ENCODE peak calls at places on chromosome 10, in eight cellular contexts. L is cardiac fibroblast, M is left lung, I is prostate gland, Z is AG10803, K is AG09309, N is aorta, U is NB4. V is an unnamed sample.

GRCh38 chr10:26890956-26891355 is 30.2 kb upstream of the ABI1 start:
- DNase-seq in L (peak), M (no peak), I (peak), Z (peak), K (peak), N (peak), U (peak), V (no peak)

GRCh38 chr10:119161680-119162079 is 3.8 kb downstream of the SFXN4 start:
- DNase-seq in L (no peak), M (no peak), I (no peak), Z (peak), K (no peak), N (no peak), U (no peak), V (no peak)

GRCh38 chr10:35661236-35661635 is 19.1 kb upstream of the FZD8 start:
- DNase-seq in L (no peak), M (no peak), I (no peak), Z (peak), K (peak), N (no peak), U (no peak), V (no peak)

GRCh38 chr10:110411047-110411410 is 86.7 kb upstream of the DUSP5 start:
- DNase-seq in L (peak), M (no peak), I (no peak), Z (peak), K (no peak), N (no peak), U (no peak), V (no peak)

GRCh38 chr10:90062786-90063185 is 361.4 kb downstream of the KIF20B start:
- DNase-seq in L (no peak), M (no peak), I (no peak), Z (no peak), K (no peak), N (no peak), U (no peak), V (no peak)

GRCh38 chr10:69413221-69413865 is 3.4 kb downstream of the TACR2 start:
- DNase-seq in L (peak), M (peak), I (peak), Z (peak), K (peak), N (peak), U (peak), V (peak)

GRCh38 chr10:130867446-130868194 is 443.9 kb downstream of the TCERG1L start:
- DNase-seq in L (no peak), M (no peak), I (no peak), Z (no peak), K (no peak), N (no peak), U (no peak), V (no peak)

GRCh38 chr10:20593649-20594048 is 303.5 kb downstream of the NEBL start:
- DNase-seq in L (peak), M (no peak), I (no peak), Z (peak), K (no peak), N (no peak), U (no peak), V (no peak)

GRCh38 chr10:7773845-7774801 is 13.7 kb downstream of the KIN start:
- DNase-seq in L (no peak), M (peak), I (peak), Z (no peak), K (no peak), N (no peak), U (no peak), V (no peak)

GRCh38 chr10:44696496-44696895 is 214.6 kb upstream of the TMEM72 start:
- DNase-seq in L (no peak), M (no peak), I (no peak), Z (peak), K (peak), N (no peak), U (peak), V (no peak)

GRCh38 chr10:27745380-27745718 is 270 bp downstream of the MKX start:
- DNase-seq in L (no peak), M (no peak), I (no peak), Z (no peak), K (no peak), N (peak), U (no peak), V (peak)

GRCh38 chr10:73773152-73773879 is 8.5 kb upstream of the CHCHD1 start:
- DNase-seq in L (no peak), M (no peak), I (no peak), Z (no peak), K (no peak), N (no peak), U (peak), V (peak)

GRCh38 chr10:114118514-114118913 is 55.5 kb downstream of the CCDC186 start:
- DNase-seq in L (no peak), M (no peak), I (no peak), Z (no peak), K (no peak), N (no peak), U (no peak), V (no peak)

GRCh38 chr10:80581469-80581835 is 43.8 kb downstream of the SH2D4B start:
- DNase-seq in L (no peak), M (no peak), I (no peak), Z (no peak), K (no peak), N (no peak), U (no peak), V (no peak)

GRCh38 chr10:22765660-22766547 is 51.5 kb upstream of the PIP4K2A start:
- DNase-seq in L (no peak), M (no peak), I (no peak), Z (no peak), K (no peak), N (no peak), U (no peak), V (no peak)

GRCh38 chr10:117441812-117442443 is 66.7 kb upstream of the PDZD8 start:
- DNase-seq in L (peak), M (peak), I (no peak), Z (peak), K (peak), N (peak), U (peak), V (no peak)

GRCh38 chr10:97640868-97641811 is 669 bp downstream of the PI4K2A start:
- DNase-seq in L (peak), M (peak), I (peak), Z (peak), K (no peak), N (peak), U (peak), V (peak)

GRCh38 chr10:47357911-47358310 is 9.7 kb downstream of the RBP3 start:
- DNase-seq in L (no peak), M (no peak), I (no peak), Z (no peak), K (no peak), N (no peak), U (no peak), V (no peak)

GRCh38 chr10:53839437-53840039 is 961.5 kb downstream of the PCDH15 start:
- DNase-seq in L (peak), M (no peak), I (no peak), Z (peak), K (no peak), N (no peak), U (peak), V (no peak)

GRCh38 chr10:63416376-63416775 is 49.4 kb downstream of the JMJD1C start:
- DNase-seq in L (peak), M (no peak), I (no peak), Z (peak), K (no peak), N (no peak), U (no peak), V (no peak)

GRCh38 chr10:34348917-34349509 is 466.1 kb downstream of the PARD3 start:
- DNase-seq in L (no peak), M (no peak), I (no peak), Z (no peak), K (no peak), N (no peak), U (peak), V (no peak)

GRCh38 chr10:11165591-11166543 is 148.2 kb downstream of the CELF2 start:
- DNase-seq in L (peak), M (no peak), I (peak), Z (no peak), K (no peak), N (peak), U (peak), V (peak)

GRCh38 chr10:77518910-77519274 is 118.7 kb downstream of the KCNMA1 start:
- DNase-seq in L (no peak), M (no peak), I (no peak), Z (no peak), K (no peak), N (no peak), U (no peak), V (no peak)

GRCh38 chr10:660980-661890 is 28.2 kb downstream of the DIP2C start:
- DNase-seq in L (no peak), M (no peak), I (no peak), Z (no peak), K (no peak), N (no peak), U (no peak), V (peak)

GRCh38 chr10:84574101-84574500 is 245.7 kb downstream of the CCSER2 start:
- DNase-seq in L (no peak), M (no peak), I (no peak), Z (no peak), K (no peak), N (no peak), U (no peak), V (no peak)

GRCh38 chr10:44382981-44383748 is 1.7 kb downstream of the CXCL12 start:
- DNase-seq in L (no peak), M (no peak), I (no peak), Z (no peak), K (no peak), N (peak), U (no peak), V (peak)

GRCh38 chr10:110471566-110472139 is 26.1 kb upstream of the DUSP5 start:
- DNase-seq in L (peak), M (no peak), I (no peak), Z (peak), K (no peak), N (no peak), U (no peak), V (no peak)

GRCh38 chr10:35421553-35422178 is 85.4 kb downstream of the CCNY start:
- DNase-seq in L (peak), M (no peak), I (no peak), Z (peak), K (no peak), N (no peak), U (no peak), V (no peak)

GRCh38 chr10:89644967-89645741 is at the start of gene PANK1:
- DNase-seq in L (peak), M (peak), I (peak), Z (peak), K (no peak), N (peak), U (peak), V (peak)

GRCh38 chr10:31098091-31098490 is 66.4 kb upstream of the ZNF438 start:
- DNase-seq in L (peak), M (no peak), I (no peak), Z (peak), K (no peak), N (no peak), U (no peak), V (no peak)

GRCh38 chr10:26952094-26952493 is 91.3 kb upstream of the ABI1 start:
- DNase-seq in L (no peak), M (no peak), I (no peak), Z (no peak), K (no peak), N (no peak), U (no peak), V (no peak)

GRCh38 chr10:114634607-114634974 is 23.5 kb downstream of the ABLIM1 start:
- DNase-seq in L (peak), M (peak), I (peak), Z (peak), K (peak), N (peak), U (no peak), V (peak)

GRCh38 chr10:15072358-15072757 is 16.2 kb downstream of the ACBD7 start:
- DNase-seq in L (no peak), M (no peak), I (no peak), Z (no peak), K (no peak), N (no peak), U (no peak), V (no peak)

GRCh38 chr10:3750352-3750816 is 34.6 kb downstream of the KLF6 start:
- DNase-seq in L (no peak), M (no peak), I (no peak), Z (no peak), K (no peak), N (no peak), U (no peak), V (no peak)

GRCh38 chr10:8586504-8586903 is 532.0 kb downstream of the GATA3 start:
- DNase-seq in L (no peak), M (no peak), I (no peak), Z (no peak), K (no peak), N (no peak), U (no peak), V (no peak)

GRCh38 chr10:15123749-15124184 is 26.6 kb downstream of the RPP38 start:
- DNase-seq in L (peak), M (no peak), I (peak), Z (peak), K (peak), N (no peak), U (no peak), V (no peak)

GRCh38 chr10:14010083-14010551 is 320.6 kb downstream of the FRMD4A start:
- DNase-seq in L (peak), M (no peak), I (no peak), Z (peak), K (peak), N (no peak), U (no peak), V (no peak)

GRCh38 chr10:30178565-30178964 is 119.2 kb upstream of the JCAD start:
- DNase-seq in L (peak), M (no peak), I (no peak), Z (peak), K (peak), N (no peak), U (no peak), V (no peak)

GRCh38 chr10:130352291-130352645 is 216.1 kb downstream of the GLRX3 start:
- DNase-seq in L (no peak), M (no peak), I (no peak), Z (no peak), K (no peak), N (no peak), U (no peak), V (no peak)

GRCh38 chr10:68406111-68406814 is 814 bp downstream of the RUFY2 start:
- DNase-seq in L (peak), M (peak), I (peak), Z (peak), K (peak), N (peak), U (peak), V (peak)

GRCh38 chr10:86402283-86402931 is 35.8 kb upstream of the GRID1 start:
- DNase-seq in L (peak), M (no peak), I (no peak), Z (peak), K (no peak), N (peak), U (no peak), V (no peak)
- H3K4me3 ChIP-seq in L (no peak), M (no peak), I (no peak), Z (peak), K (peak), N (no peak), U (no peak), V (no peak)

GRCh38 chr10:72186213-72186612 is 29.6 kb upstream of the ANAPC16 start:
- DNase-seq in L (peak), M (no peak), I (no peak), Z (peak), K (no peak), N (no peak), U (no peak), V (no peak)
- H3K4me3 ChIP-seq in L (no peak), M (no peak), I (no peak), Z (peak), K (no peak), N (no peak), U (no peak), V (peak)

GRCh38 chr10:121465215-121465614 is 133.0 kb downstream of the FGFR2 start:
- DNase-seq in L (no peak), M (no peak), I (no peak), Z (no peak), K (no peak), N (no peak), U (no peak), V (no peak)

GRCh38 chr10:121469797-121470606 is 128.2 kb downstream of the FGFR2 start:
- DNase-seq in L (no peak), M (no peak), I (peak), Z (no peak), K (no peak), N (no peak), U (no peak), V (no peak)

GRCh38 chr10:121466424-121466823 is 131.8 kb downstream of the FGFR2 start:
- DNase-seq in L (no peak), M (no peak), I (no peak), Z (no peak), K (no peak), N (no peak), U (no peak), V (no peak)

GRCh38 chr10:121462955-121463354 is 135.3 kb downstream of the FGFR2 start:
- DNase-seq in L (no peak), M (no peak), I (no peak), Z (no peak), K (no peak), N (no peak), U (no peak), V (no peak)

DNA sequence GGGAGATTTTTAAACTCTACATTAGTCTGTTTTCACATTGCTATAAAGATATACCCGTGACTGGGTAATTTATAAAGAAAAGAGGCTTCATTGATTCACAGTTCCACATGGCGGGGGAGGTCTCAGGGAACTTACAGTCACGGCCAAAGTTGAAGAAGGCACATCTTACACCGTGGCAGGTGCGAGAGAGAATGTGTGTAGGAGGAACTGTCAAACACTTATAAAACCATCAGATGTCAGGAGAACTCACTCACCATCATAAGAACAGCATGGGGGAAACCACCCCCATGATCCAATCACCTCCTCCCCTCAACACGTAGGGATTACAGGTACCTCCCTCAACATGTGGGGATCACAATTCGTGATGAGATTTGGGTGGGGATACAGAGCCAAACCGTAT is 129.5 kb downstream of the FGFR2 start:
- DNase-seq in L (no peak), M (no peak), I (no peak), Z (no peak), K (no peak), N (no peak), U (no peak), V (no peak)
- H3K4me3 ChIP-seq in L (no peak), M (no peak), I (no peak), Z (no peak), K (no peak), N (no peak), U (no peak), V (no peak)

GRCh38 chr10:125399289-125399688 is 238.9 kb upstream of the CTBP2 start:
- DNase-seq in L (no peak), M (no peak), I (no peak), Z (no peak), K (no peak), N (no peak), U (no peak), V (no peak)

GRCh38 chr10:125397608-125398007 is 237.2 kb upstream of the CTBP2 start:
- DNase-seq in L (no peak), M (no peak), I (no peak), Z (no peak), K (no peak), N (no peak), U (no peak), V (no peak)

GRCh38 chr10:125396651-125397050 is 236.3 kb upstream of the CTBP2 start:
- DNase-seq in L (no peak), M (no peak), I (no peak), Z (peak), K (peak), N (no peak), U (no peak), V (no peak)

GRCh38 chr10:125398270-125398669 is 237.9 kb upstream of the CTBP2 start:
- DNase-seq in L (no peak), M (no peak), I (no peak), Z (no peak), K (no peak), N (no peak), U (no peak), V (no peak)

DNA sequence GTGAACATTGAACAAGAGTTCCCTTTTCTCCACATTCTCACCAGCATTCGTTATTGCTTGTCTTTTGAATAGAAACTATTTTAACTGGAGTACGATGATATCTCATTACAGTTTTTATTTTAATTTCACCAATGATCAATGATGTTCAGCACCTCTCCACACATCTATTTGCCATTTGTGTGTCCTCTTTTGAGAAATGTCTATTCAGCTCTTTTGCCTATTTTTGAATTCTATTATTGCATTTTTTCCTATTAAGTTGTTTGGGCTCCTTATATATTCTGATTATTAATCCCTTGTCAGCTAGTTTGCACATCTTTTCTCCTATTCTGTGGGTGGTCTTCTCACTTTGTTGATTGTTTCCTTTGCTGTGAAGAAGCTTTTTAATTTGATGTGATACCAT is 241.1 kb upstream of the CTBP2 start:
- DNase-seq in L (no peak), M (no peak), I (no peak), Z (no peak), K (no peak), N (no peak), U (no peak), V (no peak)
- H3K4me3 ChIP-seq in L (no peak), M (no peak), I (no peak), Z (no peak), K (no peak), N (no peak), U (no peak), V (no peak)

GRCh38 chr10:51498424-51498823 is 201.0 kb downstream of the CSTF2T start:
- DNase-seq in L (no peak), M (no peak), I (no peak), Z (no peak), K (no peak), N (no peak), U (no peak), V (no peak)
- H3K4me3 ChIP-seq in L (no peak), M (no peak), I (no peak), Z (no peak), K (no peak), N (no peak), U (no peak), V (no peak)

DNA sequence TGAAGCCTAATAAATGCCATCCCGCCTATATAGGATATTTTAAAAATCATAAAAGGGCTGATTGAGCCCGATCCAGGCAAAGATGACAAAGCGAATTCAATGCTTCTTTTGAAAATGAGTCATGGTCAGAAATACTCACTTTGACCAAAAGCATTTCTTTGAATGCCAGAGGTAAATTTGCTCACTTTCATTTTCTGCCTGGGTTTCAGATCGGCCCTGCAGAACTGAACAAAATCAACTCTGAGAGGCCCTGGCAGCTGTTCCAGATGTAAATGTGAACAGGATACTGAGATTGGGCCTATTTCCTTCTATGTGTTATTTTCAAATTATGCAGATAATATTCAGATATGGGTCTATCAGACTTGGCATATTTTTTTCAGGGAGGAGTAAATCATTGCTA is 114.8 kb upstream of the ARID5B start:
- DNase-seq in L (peak), M (no peak), I (peak), Z (peak), K (peak), N (no peak), U (no peak), V (no peak)
- H3K4me3 ChIP-seq in L (no peak), M (no peak), I (no peak), Z (peak), K (no peak), N (no peak), U (no peak), V (no peak)

GRCh38 chr10:124105045-124105444 is 11.6 kb upstream of the CHST15 start:
- DNase-seq in L (no peak), M (no peak), I (no peak), Z (no peak), K (no peak), N (no peak), U (no peak), V (no peak)
- H3K4me3 ChIP-seq in L (no peak), M (no peak), I (no peak), Z (no peak), K (no peak), N (no peak), U (no peak), V (no peak)

V was measured in right cardiac atrium.